ENCODE peak calls at places on chromosomes 11 and 22, in nine cellular contexts. T, K, G, A, U, J, M, P and O are unnamed samples.

GRCh38 chr22:32073823-32074380 is 30.8 kb downstream of the SLC5A1 start:
- DNase-seq in J (no peak), P (no peak), U (no peak), T (no peak), M (no peak), A (no peak), G (no peak), K (no peak), O (no peak)

GRCh38 chr22:20956258-20957117 is 10.6 kb upstream of the AIFM3 start:
- DNase-seq in G (peak; percentile 75), J (no peak), P (no peak), M (peak; percentile 50), K (peak; percentile 37), U (peak; percentile 9), T (no peak), A (peak; percentile 67), O (no peak)

GRCh38 chr11:12249590-12250260 is 127.6 kb upstream of the PARVA start:
- DNase-seq in M (no peak), T (no peak), A (no peak), J (peak; percentile 19), G (no peak), K (no peak), U (no peak), P (no peak), O (no peak)

GRCh38 chr11:74627381-74627780 is 35.0 kb downstream of the POLD3 start:
- DNase-seq in P (no peak), G (no peak), J (no peak), A (no peak), U (no peak), M (no peak), K (no peak), T (no peak), O (no peak)

GRCh38 chr22:32801436-32802290 is at the start of gene TIMP3:
- DNase-seq in M (peak; percentile 86), K (no peak), U (peak; percentile 72), A (peak; percentile 86), J (no peak), T (peak; percentile 94), G (no peak), P (peak; percentile 90), O (peak; percentile 60)

GRCh38 chr11:133895551-133895950 is 50.2 kb upstream of the SPATA19 start:
- DNase-seq in K (no peak), M (no peak), J (no peak), P (no peak), A (no peak), T (no peak), U (no peak), G (no peak), O (no peak)

GRCh38 chr22:50526849-50527801 is 1.7 kb upstream of the SCO2 start:
- DNase-seq in T (peak; percentile 65), M (peak; percentile 59), U (no peak), J (no peak), P (peak; percentile 66), G (peak; percentile 37), A (peak; percentile 86), K (peak; percentile 89), O (no peak)

GRCh38 chr22:39560127-39560526 is 10.4 kb upstream of the CACNA1I start:
- DNase-seq in K (no peak), A (no peak), J (no peak), P (no peak), M (no peak), U (no peak), T (no peak), G (no peak), O (no peak)

GRCh38 chr11:44521148-44521547 is 44.3 kb upstream of the CD82 start:
- DNase-seq in A (no peak), U (no peak), G (no peak), T (no peak), P (no peak), K (no peak), J (no peak), M (no peak), O (no peak)

GRCh38 chr22:46749682-46750529 is 11.9 kb upstream of the CERK start:
- DNase-seq in J (no peak), P (no peak), A (peak; percentile 66), G (no peak), U (no peak), M (no peak), T (no peak), K (no peak), O (no peak)

GRCh38 chr22:45891996-45892621 is 84.9 kb downstream of the WNT7B start:
- DNase-seq in K (peak; percentile 50), U (no peak), G (no peak), P (no peak), M (no peak), J (peak; percentile 31), A (peak; percentile 59), T (peak; percentile 6), O (no peak)

GRCh38 chr11:110921742-110922200 is 209.5 kb upstream of the ARHGAP20 start:
- DNase-seq in A (no peak), K (no peak), M (no peak), U (no peak), P (no peak), T (no peak), G (no peak), J (no peak), O (peak; percentile 91)

GRCh38 chr11:41826129-41826528 is 366.7 kb upstream of the LRRC4C start:
- DNase-seq in T (no peak), J (no peak), P (no peak), G (no peak), M (no peak), A (no peak), U (no peak), K (no peak), O (no peak)

GRCh38 chr11:1030086-1030485 is 6.4 kb downstream of the MUC6 start:
- DNase-seq in U (no peak), K (no peak), P (no peak), M (no peak), J (no peak), A (no peak), G (no peak), T (no peak), O (no peak)

GRCh38 chr11:77201370-77201769 is 73.3 kb downstream of the MYO7A start:
- DNase-seq in J (peak; percentile 41), G (no peak), T (no peak), A (peak; percentile 45), M (no peak), K (no peak), P (peak; percentile 17), U (no peak), O (no peak)

GRCh38 chr11:101127699-101128570 is 1.7 kb downstream of the PGR start:
- DNase-seq in T (peak; percentile 33), P (peak; percentile 47), U (no peak), J (peak; percentile 23), G (no peak), M (peak; percentile 9), K (no peak), A (peak; percentile 65), O (peak; percentile 19)

GRCh38 chr11:16607675-16608644 is 130.5 kb upstream of the C11orf58 start:
- DNase-seq in P (peak; percentile 72), J (no peak), A (peak; percentile 74), G (no peak), U (peak; percentile 33), K (no peak), M (peak; percentile 89), T (peak; percentile 88), O (peak; percentile 92)

GRCh38 chr11:45290586-45290985 is 4.4 kb upstream of the SYT13 start:
- DNase-seq in U (no peak), M (no peak), J (no peak), K (no peak), T (no peak), A (no peak), G (no peak), P (no peak), O (no peak)

DNA sequence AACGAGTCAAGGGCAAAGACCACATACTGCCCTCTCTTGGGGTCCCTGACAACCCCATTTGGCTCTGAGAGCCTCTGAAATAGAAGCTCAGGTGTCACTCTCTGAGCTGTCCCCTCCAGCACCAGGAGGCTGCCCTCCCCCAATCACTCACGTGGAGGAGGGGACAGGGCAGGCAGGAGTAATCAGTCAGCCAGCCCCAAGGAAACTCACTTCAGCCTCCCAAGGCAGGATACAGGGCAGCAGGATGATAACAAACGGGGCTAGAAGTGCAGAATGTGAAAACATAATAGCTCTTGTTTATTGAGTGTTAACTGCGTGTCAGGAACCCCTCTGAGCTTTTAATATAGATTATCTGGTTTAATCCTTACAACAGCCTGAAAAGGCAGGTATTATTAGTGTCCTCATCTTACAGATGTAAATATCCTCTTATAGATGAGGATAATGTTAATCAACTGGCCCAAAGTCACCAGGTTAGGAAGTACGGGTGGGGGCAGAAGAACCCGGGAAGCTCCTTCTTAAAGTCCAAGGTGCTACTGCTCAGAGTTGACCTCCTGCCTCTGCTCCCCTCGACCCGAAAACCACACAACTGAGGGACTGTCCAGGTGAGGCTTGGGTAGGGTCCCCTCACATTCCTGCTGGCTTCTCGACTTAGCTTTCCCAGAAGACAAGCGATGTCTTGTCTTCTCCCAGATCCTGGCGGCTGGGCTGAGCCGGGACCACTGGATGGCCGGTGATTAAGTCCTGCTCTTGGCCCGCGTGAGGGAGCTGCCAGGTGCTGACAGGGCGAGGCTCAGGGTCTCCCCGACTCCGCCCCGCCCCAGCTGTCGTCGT is 2.7 kb downstream of the CHRM4 start:
- DNase-seq in P (no peak), M (no peak), K (no peak), A (no peak), J (no peak), U (no peak), T (no peak), G (no peak), O (no peak)
- H3K4me3 ChIP-seq in P (no peak overlapping the region), M (no peak overlapping the region), K (no peak overlapping the region), A (no peak overlapping the region), J (no peak overlapping the region), U (peak overlapping the region; percentile 17), T (peak overlapping the region; percentile 63), G (peak overlapping the region; percentile 69), O (peak overlapping the region; percentile 51)

GRCh38 chr11:103608566-103608965 is 427.9 kb upstream of the DDI1 start:
- DNase-seq in A (no peak), G (peak; percentile 66), U (peak; percentile 59), K (no peak), J (no peak), T (no peak), M (peak; percentile 70), P (no peak), O (no peak)
- H3K27ac ChIP-seq in A (no peak overlapping the region), G (no peak overlapping the region), U (peak overlapping the region; percentile 42), K (no peak overlapping the region), J (no peak overlapping the region), T (no peak overlapping the region), M (peak overlapping the region; percentile 85), P (no peak overlapping the region), O (no peak overlapping the region)

GRCh38 chr11:31816467-31817053 is 5.4 kb upstream of the PAX6 start:
- DNase-seq in J (no peak), P (no peak), G (no peak), A (no peak), K (no peak), M (no peak), U (no peak), T (no peak), O (peak; percentile 65)
- H3K27me3 ChIP-seq in J (peaks cover 78% of the 10 kb centered on the region), P (peaks cover 100% of the 10 kb centered on the region), G (no peaks in the 10 kb centered on the region), A (peaks cover 97% of the 10 kb centered on the region), K (peaks cover 96% of the 10 kb centered on the region), M (peaks cover 98% of the 10 kb centered on the region), U (peaks cover 93% of the 10 kb centered on the region), T (peaks cover 100% of the 10 kb centered on the region), O (peaks cover 99% of the 10 kb centered on the region)

DNA sequence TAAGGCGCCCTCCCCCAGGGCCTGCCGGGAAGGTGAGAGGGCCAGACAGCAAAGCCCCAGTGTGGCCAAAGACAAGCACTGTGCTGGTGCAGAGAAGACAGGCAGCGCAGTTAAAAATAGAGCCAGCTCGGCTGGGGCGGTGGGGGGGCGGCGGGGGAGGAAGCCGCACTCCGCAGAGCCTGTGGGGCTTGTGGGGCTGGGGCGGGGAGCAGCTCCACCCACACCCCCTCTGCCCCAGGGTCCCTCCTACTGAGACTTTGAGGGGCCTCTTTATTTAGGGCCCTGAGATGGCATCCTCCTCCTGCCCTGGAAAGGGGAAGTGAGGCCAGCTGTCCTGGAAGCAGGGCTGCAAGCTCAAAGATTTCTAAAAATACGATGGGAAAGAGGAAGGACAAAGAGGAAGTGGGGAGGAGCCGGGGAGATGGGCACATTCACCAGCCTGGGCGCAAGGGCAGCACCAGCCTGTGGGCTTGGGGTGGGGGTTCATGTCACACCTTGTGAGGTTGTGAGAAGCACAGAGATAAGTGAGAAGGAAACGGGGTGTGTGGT is 2.6 kb downstream of the CYTH4 start:
- DNase-seq in U (no peak), G (no peak), T (peak; percentile 49), K (peak; percentile 99), M (peak; percentile 20), P (peak; percentile 70), J (peak; percentile 71), A (peak; percentile 76), O (no peak)
- H3K4me3 ChIP-seq in U (no peak overlapping the region), G (no peak overlapping the region), T (peak overlapping the region; percentile 51), K (peak overlapping the region; percentile 69), M (no peak overlapping the region), P (peak overlapping the region; percentile 35), J (peak overlapping the region; percentile 89), A (peak overlapping the region; percentile 59), O (no peak overlapping the region)